ENCODE peak calls at places on chromosomes 11 and 22, in nine cellular contexts. One of them, this sample, is unnamed.
A peak's percentile ranks its signal among the peaks of the same experiment; 100 is the strongest.

GRCh38 chr11:8289426-8290047 is 25.9 kb upstream of the LMO1 start:
- DNase-seq in fibroblast of the aortic adventitia: no peak
- DNase-seq in stimulated activated CD8-positive, alpha-beta memory T cell treated with anti-CD3 and anti-CD28 coated beads, Interleukin-2, amount 100 ng/mL, for 48 hours: no peak
- DNase-seq in lower leg skin: peak; percentile 9
- DNase-seq in A172: no peak
- DNase-seq in testis: no peak
- DNase-seq in adrenal gland: peak; percentile 17
- DNase-seq in posterior vena cava: no peak
- DNase-seq in fibroblast of lung: no peak
- DNase-seq in this sample: peak; percentile 43

GRCh38 chr11:102177126-102177525 is 66.9 kb downstream of the YAP1 start:
- DNase-seq in fibroblast of the aortic adventitia: no peak
- DNase-seq in stimulated activated CD8-positive, alpha-beta memory T cell treated with anti-CD3 and anti-CD28 coated beads, Interleukin-2, amount 100 ng/mL, for 48 hours: no peak
- DNase-seq in lower leg skin: no peak
- DNase-seq in A172: no peak
- DNase-seq in testis: no peak
- DNase-seq in adrenal gland: no peak
- DNase-seq in posterior vena cava: no peak
- DNase-seq in fibroblast of lung: no peak
- DNase-seq in this sample: no peak

GRCh38 chr11:41784513-41785335 is 325.3 kb upstream of the LRRC4C start:
- DNase-seq in fibroblast of the aortic adventitia: no peak
- DNase-seq in stimulated activated CD8-positive, alpha-beta memory T cell treated with anti-CD3 and anti-CD28 coated beads, Interleukin-2, amount 100 ng/mL, for 48 hours: no peak
- DNase-seq in lower leg skin: no peak
- DNase-seq in A172: no peak
- DNase-seq in testis: no peak
- DNase-seq in adrenal gland: no peak
- DNase-seq in posterior vena cava: no peak
- DNase-seq in fibroblast of lung: no peak
- DNase-seq in this sample: no peak

GRCh38 chr11:95655544-95655943 is 134.0 kb downstream of the FAM76B start:
- DNase-seq in fibroblast of the aortic adventitia: no peak
- DNase-seq in stimulated activated CD8-positive, alpha-beta memory T cell treated with anti-CD3 and anti-CD28 coated beads, Interleukin-2, amount 100 ng/mL, for 48 hours: no peak
- DNase-seq in lower leg skin: no peak
- DNase-seq in A172: no peak
- DNase-seq in testis: no peak
- DNase-seq in adrenal gland: no peak
- DNase-seq in posterior vena cava: no peak
- DNase-seq in fibroblast of lung: no peak
- DNase-seq in this sample: no peak

GRCh38 chr11:116913000-116913399 is 75.6 kb upstream of the APOA1 start:
- DNase-seq in fibroblast of the aortic adventitia: peak; percentile 87
- DNase-seq in stimulated activated CD8-positive, alpha-beta memory T cell treated with anti-CD3 and anti-CD28 coated beads, Interleukin-2, amount 100 ng/mL, for 48 hours: no peak
- DNase-seq in lower leg skin: no peak
- DNase-seq in A172: no peak
- DNase-seq in testis: no peak
- DNase-seq in adrenal gland: no peak
- DNase-seq in posterior vena cava: no peak
- DNase-seq in fibroblast of lung: peak; percentile 92
- DNase-seq in this sample: no peak

GRCh38 chr11:14445542-14446530 is 53.8 kb downstream of the COPB1 start:
- DNase-seq in fibroblast of the aortic adventitia: peak; percentile 29
- DNase-seq in stimulated activated CD8-positive, alpha-beta memory T cell treated with anti-CD3 and anti-CD28 coated beads, Interleukin-2, amount 100 ng/mL, for 48 hours: no peak
- DNase-seq in lower leg skin: no peak
- DNase-seq in A172: peak; percentile 66
- DNase-seq in testis: no peak
- DNase-seq in adrenal gland: no peak
- DNase-seq in posterior vena cava: no peak
- DNase-seq in fibroblast of lung: peak; percentile 14
- DNase-seq in this sample: no peak

GRCh38 chr11:117281159-117281558 is 10.0 kb upstream of the BACE1-AS start:
- DNase-seq in fibroblast of the aortic adventitia: peak; percentile 99
- DNase-seq in stimulated activated CD8-positive, alpha-beta memory T cell treated with anti-CD3 and anti-CD28 coated beads, Interleukin-2, amount 100 ng/mL, for 48 hours: no peak
- DNase-seq in lower leg skin: no peak
- DNase-seq in A172: peak; percentile 88
- DNase-seq in testis: peak; percentile 49
- DNase-seq in adrenal gland: no peak
- DNase-seq in posterior vena cava: no peak
- DNase-seq in fibroblast of lung: peak; percentile 93
- DNase-seq in this sample: no peak

GRCh38 chr11:1224109-1224485 is 1.2 kb downstream of the MUC5B start:
- DNase-seq in fibroblast of the aortic adventitia: no peak
- DNase-seq in stimulated activated CD8-positive, alpha-beta memory T cell treated with anti-CD3 and anti-CD28 coated beads, Interleukin-2, amount 100 ng/mL, for 48 hours: no peak
- DNase-seq in lower leg skin: no peak
- DNase-seq in A172: no peak
- DNase-seq in testis: no peak
- DNase-seq in adrenal gland: no peak
- DNase-seq in posterior vena cava: peak; percentile 62
- DNase-seq in fibroblast of lung: no peak
- DNase-seq in this sample: peak; percentile 52

GRCh38 chr11:9260182-9261146 is 4.7 kb downstream of the DENND5A start:
- DNase-seq in fibroblast of the aortic adventitia: no peak
- DNase-seq in stimulated activated CD8-positive, alpha-beta memory T cell treated with anti-CD3 and anti-CD28 coated beads, Interleukin-2, amount 100 ng/mL, for 48 hours: no peak
- DNase-seq in lower leg skin: no peak
- DNase-seq in A172: no peak
- DNase-seq in testis: no peak
- DNase-seq in adrenal gland: peak; percentile 23
- DNase-seq in posterior vena cava: no peak
- DNase-seq in fibroblast of lung: no peak
- DNase-seq in this sample: no peak

GRCh38 chr11:128948583-128948982 is 5.9 kb upstream of the TP53AIP1 start:
- DNase-seq in fibroblast of the aortic adventitia: no peak
- DNase-seq in stimulated activated CD8-positive, alpha-beta memory T cell treated with anti-CD3 and anti-CD28 coated beads, Interleukin-2, amount 100 ng/mL, for 48 hours: no peak
- DNase-seq in lower leg skin: no peak
- DNase-seq in A172: no peak
- DNase-seq in testis: no peak
- DNase-seq in adrenal gland: peak; percentile 65
- DNase-seq in posterior vena cava: peak; percentile 30
- DNase-seq in fibroblast of lung: no peak
- DNase-seq in this sample: no peak

GRCh38 chr11:65014146-65014960 is at the start of gene ARL2:
- DNase-seq in fibroblast of the aortic adventitia: no peak
- DNase-seq in stimulated activated CD8-positive, alpha-beta memory T cell treated with anti-CD3 and anti-CD28 coated beads, Interleukin-2, amount 100 ng/mL, for 48 hours: peak; percentile 49
- DNase-seq in lower leg skin: peak; percentile 80
- DNase-seq in A172: peak; percentile 77
- DNase-seq in testis: peak; percentile 51
- DNase-seq in adrenal gland: peak; percentile 72
- DNase-seq in posterior vena cava: peak; percentile 88
- DNase-seq in fibroblast of lung: no peak
- DNase-seq in this sample: peak; percentile 72

GRCh38 chr11:47403135-47403534 is 5.3 kb upstream of the SLC39A13 start:
- DNase-seq in fibroblast of the aortic adventitia: no peak
- DNase-seq in stimulated activated CD8-positive, alpha-beta memory T cell treated with anti-CD3 and anti-CD28 coated beads, Interleukin-2, amount 100 ng/mL, for 48 hours: no peak
- DNase-seq in lower leg skin: no peak
- DNase-seq in A172: no peak
- DNase-seq in testis: no peak
- DNase-seq in adrenal gland: no peak
- DNase-seq in posterior vena cava: no peak
- DNase-seq in fibroblast of lung: no peak
- DNase-seq in this sample: no peak

GRCh38 chr22:35568751-35569725 is 28.4 kb downstream of the RASD2 start:
- DNase-seq in fibroblast of the aortic adventitia: peak; percentile 73
- DNase-seq in stimulated activated CD8-positive, alpha-beta memory T cell treated with anti-CD3 and anti-CD28 coated beads, Interleukin-2, amount 100 ng/mL, for 48 hours: no peak
- DNase-seq in lower leg skin: peak; percentile 52
- DNase-seq in A172: peak; percentile 66
- DNase-seq in testis: no peak
- DNase-seq in adrenal gland: no peak
- DNase-seq in posterior vena cava: no peak
- DNase-seq in fibroblast of lung: peak; percentile 30
- DNase-seq in this sample: no peak

GRCh38 chr22:43828711-43829447 is 16.8 kb upstream of the EFCAB6 start:
- DNase-seq in fibroblast of the aortic adventitia: peak; percentile 94
- DNase-seq in stimulated activated CD8-positive, alpha-beta memory T cell treated with anti-CD3 and anti-CD28 coated beads, Interleukin-2, amount 100 ng/mL, for 48 hours: no peak
- DNase-seq in lower leg skin: peak; percentile 60
- DNase-seq in A172: no peak
- DNase-seq in testis: peak; percentile 29
- DNase-seq in adrenal gland: no peak
- DNase-seq in posterior vena cava: peak; percentile 88
- DNase-seq in fibroblast of lung: peak; percentile 98
- DNase-seq in this sample: peak; percentile 93

GRCh38 chr11:1160231-1161101 is 2.7 kb downstream of the MUC5AC start:
- DNase-seq in fibroblast of the aortic adventitia: no peak
- DNase-seq in stimulated activated CD8-positive, alpha-beta memory T cell treated with anti-CD3 and anti-CD28 coated beads, Interleukin-2, amount 100 ng/mL, for 48 hours: no peak
- DNase-seq in lower leg skin: no peak
- DNase-seq in A172: no peak
- DNase-seq in testis: peak; percentile 11
- DNase-seq in adrenal gland: no peak
- DNase-seq in posterior vena cava: peak; percentile 68
- DNase-seq in fibroblast of lung: no peak
- DNase-seq in this sample: peak; percentile 78

GRCh38 chr11:2459016-2459725 is 14.4 kb downstream of the KCNQ1 start:
- DNase-seq in fibroblast of the aortic adventitia: no peak
- DNase-seq in stimulated activated CD8-positive, alpha-beta memory T cell treated with anti-CD3 and anti-CD28 coated beads, Interleukin-2, amount 100 ng/mL, for 48 hours: no peak
- DNase-seq in lower leg skin: no peak
- DNase-seq in A172: no peak
- DNase-seq in testis: no peak
- DNase-seq in adrenal gland: peak; percentile 53
- DNase-seq in posterior vena cava: peak; percentile 69
- DNase-seq in fibroblast of lung: no peak
- DNase-seq in this sample: peak; percentile 60

GRCh38 chr22:42626431-42626830 is 11.7 kb upstream of the POLDIP3 start:
- DNase-seq in fibroblast of the aortic adventitia: no peak
- DNase-seq in stimulated activated CD8-positive, alpha-beta memory T cell treated with anti-CD3 and anti-CD28 coated beads, Interleukin-2, amount 100 ng/mL, for 48 hours: no peak
- DNase-seq in lower leg skin: no peak
- DNase-seq in A172: no peak
- DNase-seq in testis: no peak
- DNase-seq in adrenal gland: no peak
- DNase-seq in posterior vena cava: no peak
- DNase-seq in fibroblast of lung: no peak
- DNase-seq in this sample: no peak

GRCh38 chr22:45683248-45683647 is 11.6 kb downstream of the ATXN10 start:
- DNase-seq in fibroblast of the aortic adventitia: peak; percentile 25
- DNase-seq in stimulated activated CD8-positive, alpha-beta memory T cell treated with anti-CD3 and anti-CD28 coated beads, Interleukin-2, amount 100 ng/mL, for 48 hours: no peak
- DNase-seq in lower leg skin: no peak
- DNase-seq in A172: no peak
- DNase-seq in testis: no peak
- DNase-seq in adrenal gland: no peak
- DNase-seq in posterior vena cava: no peak
- DNase-seq in fibroblast of lung: no peak
- DNase-seq in this sample: no peak

GRCh38 chr11:113329725-113330124 is 15.3 kb downstream of the TTC12 start:
- DNase-seq in fibroblast of the aortic adventitia: no peak
- DNase-seq in stimulated activated CD8-positive, alpha-beta memory T cell treated with anti-CD3 and anti-CD28 coated beads, Interleukin-2, amount 100 ng/mL, for 48 hours: no peak
- DNase-seq in lower leg skin: no peak
- DNase-seq in A172: no peak
- DNase-seq in testis: no peak
- DNase-seq in adrenal gland: no peak
- DNase-seq in posterior vena cava: no peak
- DNase-seq in fibroblast of lung: no peak
- DNase-seq in this sample: no peak

GRCh38 chr22:35883028-35883620 is 145.5 kb downstream of the RBFOX2 start:
- DNase-seq in fibroblast of the aortic adventitia: peak; percentile 55
- DNase-seq in stimulated activated CD8-positive, alpha-beta memory T cell treated with anti-CD3 and anti-CD28 coated beads, Interleukin-2, amount 100 ng/mL, for 48 hours: no peak
- DNase-seq in lower leg skin: no peak
- DNase-seq in A172: peak; percentile 50
- DNase-seq in testis: no peak
- DNase-seq in adrenal gland: no peak
- DNase-seq in posterior vena cava: no peak
- DNase-seq in fibroblast of lung: peak; percentile 27
- DNase-seq in this sample: no peak

GRCh38 chr11:131253142-131253884 is 117.1 kb upstream of the NTM start:
- DNase-seq in fibroblast of the aortic adventitia: peak; percentile 2
- DNase-seq in stimulated activated CD8-positive, alpha-beta memory T cell treated with anti-CD3 and anti-CD28 coated beads, Interleukin-2, amount 100 ng/mL, for 48 hours: no peak
- DNase-seq in lower leg skin: no peak
- DNase-seq in A172: no peak
- DNase-seq in testis: no peak
- DNase-seq in adrenal gland: no peak
- DNase-seq in posterior vena cava: no peak
- DNase-seq in fibroblast of lung: no peak
- DNase-seq in this sample: no peak

GRCh38 chr11:502288-503178 is 4.5 kb downstream of the RNH1 start:
- DNase-seq in fibroblast of the aortic adventitia: no peak
- DNase-seq in stimulated activated CD8-positive, alpha-beta memory T cell treated with anti-CD3 and anti-CD28 coated beads, Interleukin-2, amount 100 ng/mL, for 48 hours: no peak
- DNase-seq in lower leg skin: no peak
- DNase-seq in A172: no peak
- DNase-seq in testis: no peak
- DNase-seq in adrenal gland: no peak
- DNase-seq in posterior vena cava: peak; percentile 73
- DNase-seq in fibroblast of lung: no peak
- DNase-seq in this sample: peak; percentile 67

GRCh38 chr11:12276831-12277475 is 100.4 kb upstream of the PARVA start:
- DNase-seq in fibroblast of the aortic adventitia: no peak
- DNase-seq in stimulated activated CD8-positive, alpha-beta memory T cell treated with anti-CD3 and anti-CD28 coated beads, Interleukin-2, amount 100 ng/mL, for 48 hours: no peak
- DNase-seq in lower leg skin: no peak
- DNase-seq in A172: no peak
- DNase-seq in testis: no peak
- DNase-seq in adrenal gland: no peak
- DNase-seq in posterior vena cava: no peak
- DNase-seq in fibroblast of lung: no peak
- DNase-seq in this sample: peak; percentile 2

GRCh38 chr22:29938285-29938693 is 55.3 kb downstream of the MTMR3 start:
- DNase-seq in fibroblast of the aortic adventitia: no peak
- DNase-seq in stimulated activated CD8-positive, alpha-beta memory T cell treated with anti-CD3 and anti-CD28 coated beads, Interleukin-2, amount 100 ng/mL, for 48 hours: peak; percentile 1
- DNase-seq in lower leg skin: no peak
- DNase-seq in A172: peak; percentile 39
- DNase-seq in testis: no peak
- DNase-seq in adrenal gland: no peak
- DNase-seq in posterior vena cava: no peak
- DNase-seq in fibroblast of lung: no peak
- DNase-seq in this sample: no peak

GRCh38 chr22:42379961-42380537 is 52.2 kb downstream of the NFAM1 start:
- DNase-seq in fibroblast of the aortic adventitia: no peak
- DNase-seq in stimulated activated CD8-positive, alpha-beta memory T cell treated with anti-CD3 and anti-CD28 coated beads, Interleukin-2, amount 100 ng/mL, for 48 hours: no peak
- DNase-seq in lower leg skin: no peak
- DNase-seq in A172: no peak
- DNase-seq in testis: no peak
- DNase-seq in adrenal gland: no peak
- DNase-seq in posterior vena cava: no peak
- DNase-seq in fibroblast of lung: no peak
- DNase-seq in this sample: no peak

GRCh38 chr11:118434553-118435232 is 1.6 kb upstream of the KMT2A start:
- DNase-seq in fibroblast of the aortic adventitia: peak; percentile 34
- DNase-seq in stimulated activated CD8-positive, alpha-beta memory T cell treated with anti-CD3 and anti-CD28 coated beads, Interleukin-2, amount 100 ng/mL, for 48 hours: peak; percentile 10
- DNase-seq in lower leg skin: peak; percentile 15
- DNase-seq in A172: no peak
- DNase-seq in testis: peak; percentile 46
- DNase-seq in adrenal gland: peak; percentile 64
- DNase-seq in posterior vena cava: no peak
- DNase-seq in fibroblast of lung: peak; percentile 26
- DNase-seq in this sample: peak; percentile 80

GRCh38 chr11:111694851-111695250 is 71.3 kb downstream of the PPP2R1B start:
- DNase-seq in fibroblast of the aortic adventitia: peak; percentile 80
- DNase-seq in stimulated activated CD8-positive, alpha-beta memory T cell treated with anti-CD3 and anti-CD28 coated beads, Interleukin-2, amount 100 ng/mL, for 48 hours: no peak
- DNase-seq in lower leg skin: no peak
- DNase-seq in A172: no peak
- DNase-seq in testis: no peak
- DNase-seq in adrenal gland: peak; percentile 75
- DNase-seq in posterior vena cava: no peak
- DNase-seq in fibroblast of lung: peak; percentile 99
- DNase-seq in this sample: no peak